ENCODE peak calls at places on chromosomes 16 and 17, in seven cellular contexts. V, M, X, Y, L, D and J are unnamed samples.

GRCh38 chr17:42017866-42018200 is 594 bp upstream of the DNAJC7 start:
- DNase-seq in V (peak), M (no peak), Y (no peak), L (no peak), D (no peak), X (no peak), J (no peak)

GRCh38 chr17:80838381-80839345 is 153.0 kb upstream of the CHMP6 start:
- DNase-seq in X (no peak), L (no peak), V (no peak), D (no peak), Y (no peak), M (no peak), J (no peak)

GRCh38 chr17:29120439-29120838 is 59.8 kb downstream of the MYO18A start:
- DNase-seq in L (no peak), D (no peak), M (no peak), X (no peak), Y (no peak), V (no peak), J (no peak)

GRCh38 chr17:12357600-12357999 is 308.1 kb upstream of the MYOCD start:
- DNase-seq in X (no peak), V (no peak), D (no peak), M (no peak), Y (no peak), L (no peak), J (no peak)

GRCh38 chr16:2270588-2271470 is 2.9 kb upstream of the RNPS1 start:
- DNase-seq in V (no peak), L (no peak), X (peak), M (no peak), D (no peak), Y (no peak), J (no peak)

GRCh38 chr16:1290860-1291575 is 18.4 kb upstream of the UBE2I start:
- DNase-seq in L (no peak), V (no peak), D (no peak), X (no peak), Y (no peak), M (no peak), J (no peak)

GRCh38 chr16:88941933-88942909 is 34.8 kb downstream of the CBFA2T3 start:
- DNase-seq in D (no peak), X (no peak), L (peak), M (no peak), Y (no peak), V (peak), J (peak)

GRCh38 chr17:1087381-1088241 is 90.7 kb downstream of the TIMM22 start:
- DNase-seq in D (no peak), M (no peak), Y (peak), L (no peak), V (peak), X (peak), J (no peak)